ENCODE peak calls at places on chromosomes 13 and 19, in nine cellular contexts. B, I, G, A, Q, N, M, L and S are unnamed samples.

GRCh38 chr13:76455960-76456359 is 430.2 kb downstream of the KCTD12 start:
- DNase-seq in B (no peak), I (no peak), G (no peak), A (no peak), Q (no peak), N (peak), M (no peak), L (peak), S (no peak)

GRCh38 chr19:16070366-16070990 is 5.8 kb upstream of the TPM4 start:
- DNase-seq in B (peak), I (no peak), G (peak), A (no peak), Q (peak), N (no peak), M (peak), L (no peak), S (no peak)

GRCh38 chr19:46886546-46887239 is 25.9 kb downstream of the ARHGAP35 start:
- DNase-seq in B (no peak), I (no peak), G (no peak), A (no peak), Q (no peak), N (no peak), M (no peak), L (peak), S (no peak)

GRCh38 chr19:29974701-29975100 is 32.7 kb downstream of the URI1 start:
- DNase-seq in B (no peak), I (no peak), G (no peak), A (no peak), Q (no peak), N (no peak), M (no peak), L (no peak), S (no peak)

GRCh38 chr19:4529924-4530522 is 5.0 kb downstream of the PLIN5 start:
- DNase-seq in B (no peak), I (no peak), G (no peak), A (no peak), Q (no peak), N (no peak), M (no peak), L (no peak), S (no peak)

GRCh38 chr19:5048091-5048726 is 79.3 kb downstream of the KDM4B start:
- DNase-seq in B (peak), I (peak), G (peak), A (peak), Q (peak), N (peak), M (peak), L (peak), S (peak)

GRCh38 chr19:19997656-19998268 is 41.5 kb downstream of the ZNF682 start:
- DNase-seq in B (peak), I (no peak), G (no peak), A (no peak), Q (peak), N (no peak), M (peak), L (peak), S (no peak)

GRCh38 chr19:18697680-18698079 is 14.2 kb downstream of the CRTC1 start:
- DNase-seq in B (no peak), I (no peak), G (peak), A (no peak), Q (no peak), N (no peak), M (no peak), L (no peak), S (no peak)

GRCh38 chr19:55677572-55678028 is 2.6 kb downstream of the EPN1 start:
- DNase-seq in B (no peak), I (no peak), G (peak), A (no peak), Q (no peak), N (no peak), M (no peak), L (no peak), S (no peak)

GRCh38 chr13:109869312-109870237 is 83.2 kb upstream of the IRS2 start:
- DNase-seq in B (no peak), I (peak), G (peak), A (peak), Q (peak), N (no peak), M (no peak), L (peak), S (peak)

GRCh38 chr19:41821003-41821735 is 23.3 kb downstream of the LYPD4 start:
- DNase-seq in B (peak), I (no peak), G (no peak), A (no peak), Q (peak), N (no peak), M (peak), L (peak), S (peak)

GRCh38 chr19:10751109-10751972 is 33.5 kb downstream of the DNM2 start:
- DNase-seq in B (no peak), I (no peak), G (no peak), A (peak), Q (no peak), N (no peak), M (no peak), L (no peak), S (no peak)

GRCh38 chr13:22848539-22849052 is 332.2 kb upstream of the SGCG start:
- DNase-seq in B (no peak), I (no peak), G (peak), A (no peak), Q (no peak), N (no peak), M (no peak), L (no peak), S (no peak)

GRCh38 chr19:972281-972680 is 11.9 kb upstream of the WDR18 start:
- DNase-seq in B (no peak), I (no peak), G (no peak), A (no peak), Q (no peak), N (no peak), M (no peak), L (no peak), S (no peak)

GRCh38 chr19:29917911-29918310 is 24.1 kb upstream of the URI1 start:
- DNase-seq in B (no peak), I (no peak), G (no peak), A (no peak), Q (no peak), N (no peak), M (no peak), L (no peak), S (no peak)

GRCh38 chr13:30569901-30570576 is 47.7 kb upstream of the USPL1 start:
- DNase-seq in B (peak), I (peak), G (no peak), A (no peak), Q (no peak), N (peak), M (no peak), L (peak), S (peak)

GRCh38 chr13:47241446-47241845 is 344.6 kb upstream of the HTR2A start:
- DNase-seq in B (no peak), I (no peak), G (no peak), A (no peak), Q (no peak), N (no peak), M (no peak), L (no peak), S (no peak)

GRCh38 chr19:37980419-37980975 is 73.5 kb downstream of the SIPA1L3 start:
- DNase-seq in B (no peak), I (no peak), G (no peak), A (no peak), Q (no peak), N (no peak), M (no peak), L (no peak), S (peak)

GRCh38 chr19:1672038-1672768 is 19.8 kb upstream of the TCF3 start:
- DNase-seq in B (no peak), I (peak), G (no peak), A (no peak), Q (peak), N (no peak), M (peak), L (peak), S (no peak)